ENCODE peak calls at places on chromosomes 2 and 18, in ten cellular contexts. D is activated gamma-delta T cell treated with anti-CD3 and anti-CD28 coated beads, Interleukin-2, amount 50 U/mL, for 16 hours; F is cardiac fibroblast; T is hepatocyte; V is HTR-8/SVneo; S is effector CD8-positive, alpha-beta T cell; E is cerebellum; B is naive thymus-derived CD8-positive, alpha-beta T cell; G is A172; L is activated T-cell treated with anti-CD3 and anti-CD28 coated beads for 24 hours. R is an unnamed sample.

GRCh38 chr18:76380791-76381405 is 114.1 kb downstream of the ZNF516 start:
- DNase-seq in D (no peak), F (no peak), T (no peak), V (no peak), S (no peak), E (no peak), B (no peak), G (no peak), L (no peak), R (peak; percentile 27)

GRCh38 chr18:62897153-62897552 is 181.8 kb downstream of the PHLPP1 start:
- DNase-seq in D (no peak), F (peak; percentile 20), T (no peak), V (peak; percentile 33), S (no peak), E (no peak), B (no peak), G (peak; percentile 29), L (no peak), R (no peak)

GRCh38 chr2:128445533-128445900 is 126.8 kb upstream of the HS6ST1 start:
- DNase-seq in D (no peak), F (no peak), T (no peak), V (no peak), S (no peak), E (no peak), B (peak; percentile 7), G (no peak), L (no peak), R (no peak)

GRCh38 chr18:68409585-68409984 is 305.3 kb downstream of the TMX3 start:
- DNase-seq in D (no peak), F (no peak), T (no peak), V (no peak), S (no peak), E (no peak), B (no peak), G (no peak), L (no peak), R (no peak)

GRCh38 chr2:54371461-54372065 is 84.6 kb upstream of the SPTBN1 start:
- DNase-seq in D (no peak), F (no peak), T (no peak), V (no peak), S (no peak), E (no peak), B (no peak), G (no peak), L (no peak), R (no peak)

GRCh38 chr2:217650716-217651360 is 352.0 kb downstream of the TNS1 start:
- DNase-seq in D (no peak), F (peak; percentile 69), T (peak; percentile 88), V (peak; percentile 66), S (no peak), E (peak; percentile 57), B (no peak), G (peak; percentile 72), L (peak; percentile 1), R (peak; percentile 73)

GRCh38 chr2:108607706-108608301 is 73.5 kb downstream of the LIMS1 start:
- DNase-seq in D (peak; percentile 17), F (peak; percentile 70), T (peak; percentile 54), V (no peak), S (no peak), E (no peak), B (no peak), G (no peak), L (no peak), R (peak; percentile 35)

GRCh38 chr2:25372405-25373268 is 30.9 kb upstream of the DNMT3A start:
- DNase-seq in D (no peak), F (no peak), T (no peak), V (no peak), S (no peak), E (peak; percentile 63), B (no peak), G (no peak), L (no peak), R (no peak)

GRCh38 chr2:8551622-8552074 is 130.2 kb upstream of the ID2 start:
- DNase-seq in D (peak; percentile 22), F (no peak), T (no peak), V (no peak), S (no peak), E (no peak), B (peak; percentile 30), G (no peak), L (no peak), R (no peak)

GRCh38 chr2:118815314-118815713 is 32.1 kb downstream of the EN1 start:
- DNase-seq in D (no peak), F (no peak), T (no peak), V (no peak), S (no peak), E (no peak), B (no peak), G (no peak), L (no peak), R (no peak)

GRCh38 chr2:136386046-136386445 is 268.1 kb upstream of the CXCR4 start:
- DNase-seq in D (no peak), F (no peak), T (no peak), V (no peak), S (no peak), E (peak; percentile 77), B (no peak), G (no peak), L (no peak), R (no peak)

GRCh38 chr2:37585982-37586621 is 85.3 kb downstream of the CDC42EP3 start:
- DNase-seq in D (peak; percentile 55), F (peak; percentile 78), T (peak; percentile 30), V (peak; percentile 51), S (peak; percentile 7), E (no peak), B (peak; percentile 80), G (peak; percentile 96), L (peak; percentile 73), R (no peak)